ENCODE peak calls at places on chromosomes 7 and 10, in six cellular contexts. One of them, this sample, is unnamed.

GRCh38 chr10:49387029-49387428 is 8.9 kb downstream of the DRGX start:
- DNase-seq in body of pancreas: no peak
- DNase-seq in thyroid gland: no peak
- DNase-seq in spleen: no peak
- DNase-seq in heart left ventricle: no peak
- DNase-seq in ovary: no peak
- DNase-seq in this sample: no peak

GRCh38 chr10:95289003-95289920 is 1.5 kb downstream of the PDLIM1 start:
- DNase-seq in spleen: no peak
- DNase-seq in ovary: no peak
- DNase-seq in thyroid gland: no peak
- DNase-seq in heart left ventricle: no peak
- DNase-seq in body of pancreas: no peak
- DNase-seq in this sample: no peak

GRCh38 chr7:134476044-134476443 is 17.1 kb upstream of the AKR1B1 start:
- DNase-seq in ovary: no peak
- DNase-seq in thyroid gland: no peak
- DNase-seq in body of pancreas: no peak
- DNase-seq in heart left ventricle: no peak
- DNase-seq in spleen: no peak
- DNase-seq in this sample: no peak

GRCh38 chr7:78326870-78327269 is 528.3 kb downstream of the PHTF2 start:
- DNase-seq in body of pancreas: no peak
- DNase-seq in heart left ventricle: peak; percentile 30
- DNase-seq in thyroid gland: peak; percentile 75
- DNase-seq in spleen: no peak
- DNase-seq in ovary: no peak
- DNase-seq in this sample: no peak

GRCh38 chr7:14899065-14899464 is 3.5 kb downstream of the DGKB start:
- DNase-seq in body of pancreas: no peak
- DNase-seq in spleen: no peak
- DNase-seq in ovary: no peak
- DNase-seq in thyroid gland: no peak
- DNase-seq in heart left ventricle: no peak
- DNase-seq in this sample: no peak

GRCh38 chr7:155560982-155561686 is 14.8 kb upstream of the CNPY1 start:
- DNase-seq in spleen: peak; percentile 47
- DNase-seq in ovary: no peak
- DNase-seq in body of pancreas: no peak
- DNase-seq in thyroid gland: no peak
- DNase-seq in heart left ventricle: no peak
- DNase-seq in this sample: no peak

GRCh38 chr10:98994030-98994429 is 241.6 kb downstream of the HPSE2 start:
- DNase-seq in heart left ventricle: no peak
- DNase-seq in spleen: no peak
- DNase-seq in body of pancreas: no peak
- DNase-seq in ovary: no peak
- DNase-seq in thyroid gland: no peak
- DNase-seq in this sample: no peak

GRCh38 chr10:5338010-5338409 is 26.8 kb upstream of the UCN3 start:
- DNase-seq in body of pancreas: no peak
- DNase-seq in spleen: no peak
- DNase-seq in heart left ventricle: no peak
- DNase-seq in ovary: no peak
- DNase-seq in thyroid gland: no peak
- DNase-seq in this sample: no peak

GRCh38 chr7:3998060-3998459 is 684.0 kb upstream of the FOXK1 start:
- DNase-seq in thyroid gland: no peak
- DNase-seq in spleen: no peak
- DNase-seq in heart left ventricle: no peak
- DNase-seq in ovary: no peak
- DNase-seq in body of pancreas: no peak
- DNase-seq in this sample: no peak

GRCh38 chr10:106401161-106401560 is 763.3 kb downstream of the SORCS1 start:
- DNase-seq in heart left ventricle: no peak
- DNase-seq in thyroid gland: no peak
- DNase-seq in body of pancreas: no peak
- DNase-seq in ovary: no peak
- DNase-seq in spleen: no peak
- DNase-seq in this sample: no peak

GRCh38 chr10:119867317-119867716 is 5.3 kb downstream of the MCMBP start:
- DNase-seq in ovary: no peak
- DNase-seq in thyroid gland: no peak
- DNase-seq in spleen: no peak
- DNase-seq in body of pancreas: no peak
- DNase-seq in heart left ventricle: no peak
- DNase-seq in this sample: no peak

GRCh38 chr10:119871881-119872609 is 598 bp downstream of the MCMBP start:
- DNase-seq in thyroid gland: peak; percentile 81
- DNase-seq in body of pancreas: peak; percentile 72
- DNase-seq in spleen: peak; percentile 93
- DNase-seq in ovary: peak; percentile 36
- DNase-seq in heart left ventricle: peak; percentile 54
- DNase-seq in this sample: peak; percentile 62

GRCh38 chr10:119878524-119878923 is 5.9 kb upstream of the MCMBP start:
- DNase-seq in spleen: no peak
- DNase-seq in ovary: no peak
- DNase-seq in body of pancreas: no peak
- DNase-seq in heart left ventricle: no peak
- DNase-seq in thyroid gland: no peak
- DNase-seq in this sample: no peak

GRCh38 chr10:119872860-119873671 is 423 bp upstream of the MCMBP start:
- DNase-seq in thyroid gland: peak; percentile 84
- DNase-seq in ovary: peak; percentile 83
- DNase-seq in body of pancreas: peak; percentile 86
- DNase-seq in spleen: peak; percentile 98
- DNase-seq in heart left ventricle: peak; percentile 93
- DNase-seq in this sample: peak; percentile 89

GRCh38 chr10:119872610-119872859 is at the start of gene MCMBP:
- DNase-seq in heart left ventricle: no peak
- DNase-seq in body of pancreas: no peak
- DNase-seq in ovary: no peak
- DNase-seq in spleen: no peak
- DNase-seq in thyroid gland: no peak
- DNase-seq in this sample: no peak
- TF ChIP-seq POLR2A in heart left ventricle: peak; percentile 84
- TF ChIP-seq POLR2A in body of pancreas: no peak
- TF ChIP-seq POLR2A in ovary: peak; percentile 68
- TF ChIP-seq POLR2A in spleen: no peak
- TF ChIP-seq POLR2A in thyroid gland: peak; percentile 88
- TF ChIP-seq POLR2A in this sample: no peak

GRCh38 chr7:144936314-144936713 is 100.5 kb upstream of the TPK1 start:
- DNase-seq in thyroid gland: no peak
- DNase-seq in body of pancreas: no peak
- DNase-seq in heart left ventricle: no peak
- DNase-seq in spleen: no peak
- DNase-seq in ovary: no peak
- DNase-seq in this sample: no peak
- TF ChIP-seq POLR2A in thyroid gland: no peak
- TF ChIP-seq POLR2A in body of pancreas: no peak
- TF ChIP-seq POLR2A in heart left ventricle: no peak
- TF ChIP-seq POLR2A in spleen: no peak
- TF ChIP-seq POLR2A in ovary: no peak
- TF ChIP-seq POLR2A in this sample: no peak

DNA sequence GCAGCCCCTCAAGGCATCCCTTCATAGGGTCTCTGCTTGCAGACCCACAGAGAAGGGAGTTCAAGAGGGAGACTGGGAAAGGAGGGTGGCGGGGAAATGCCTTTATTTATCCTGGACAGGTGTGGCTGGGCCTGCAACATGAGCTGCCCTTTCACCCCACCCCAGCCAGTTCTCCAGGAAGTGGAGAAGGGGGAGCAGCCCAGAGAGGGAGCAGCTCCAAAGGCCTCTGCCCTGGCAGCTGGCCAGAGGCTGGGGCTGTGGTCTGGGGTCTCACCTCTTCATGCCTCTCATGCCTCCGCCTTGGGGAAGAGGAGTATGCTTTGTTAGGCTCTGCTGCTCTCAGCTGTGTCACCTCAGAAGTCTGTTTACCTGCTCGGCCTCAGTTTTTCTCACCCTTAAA is 3.1 kb downstream of the LDB3 start:
- DNase-seq in ovary: no peak
- DNase-seq in thyroid gland: no peak
- DNase-seq in heart left ventricle: no peak
- DNase-seq in body of pancreas: no peak
- DNase-seq in spleen: no peak
- DNase-seq in this sample: no peak
- TF ChIP-seq POLR2A in ovary: no peak
- TF ChIP-seq POLR2A in thyroid gland: no peak
- TF ChIP-seq POLR2A in heart left ventricle: no peak
- TF ChIP-seq POLR2A in body of pancreas: no peak
- TF ChIP-seq POLR2A in spleen: no peak
- TF ChIP-seq POLR2A in this sample: no peak

GRCh38 chr7:151404216-151405011 is 5.4 kb downstream of the WDR86 start:
- DNase-seq in spleen: peak; percentile 72
- DNase-seq in thyroid gland: peak; percentile 62
- DNase-seq in body of pancreas: no peak
- DNase-seq in ovary: peak; percentile 70
- DNase-seq in heart left ventricle: no peak
- DNase-seq in this sample: peak; percentile 51

GRCh38 chr7:151399906-151400305 is 9.9 kb downstream of the WDR86 start:
- DNase-seq in thyroid gland: no peak
- DNase-seq in body of pancreas: no peak
- DNase-seq in heart left ventricle: no peak
- DNase-seq in ovary: no peak
- DNase-seq in spleen: peak; percentile 74
- DNase-seq in this sample: no peak

GRCh38 chr7:151400626-151401315 is 9.1 kb downstream of the WDR86 start:
- DNase-seq in thyroid gland: no peak
- DNase-seq in body of pancreas: no peak
- DNase-seq in ovary: no peak
- DNase-seq in spleen: peak; percentile 84
- DNase-seq in heart left ventricle: no peak
- DNase-seq in this sample: no peak

GRCh38 chr7:151403764-151404163 is 6.1 kb downstream of the WDR86 start:
- DNase-seq in ovary: no peak
- DNase-seq in heart left ventricle: no peak
- DNase-seq in body of pancreas: no peak
- DNase-seq in spleen: peak; percentile 45
- DNase-seq in thyroid gland: peak; percentile 55
- DNase-seq in this sample: no peak

DNA sequence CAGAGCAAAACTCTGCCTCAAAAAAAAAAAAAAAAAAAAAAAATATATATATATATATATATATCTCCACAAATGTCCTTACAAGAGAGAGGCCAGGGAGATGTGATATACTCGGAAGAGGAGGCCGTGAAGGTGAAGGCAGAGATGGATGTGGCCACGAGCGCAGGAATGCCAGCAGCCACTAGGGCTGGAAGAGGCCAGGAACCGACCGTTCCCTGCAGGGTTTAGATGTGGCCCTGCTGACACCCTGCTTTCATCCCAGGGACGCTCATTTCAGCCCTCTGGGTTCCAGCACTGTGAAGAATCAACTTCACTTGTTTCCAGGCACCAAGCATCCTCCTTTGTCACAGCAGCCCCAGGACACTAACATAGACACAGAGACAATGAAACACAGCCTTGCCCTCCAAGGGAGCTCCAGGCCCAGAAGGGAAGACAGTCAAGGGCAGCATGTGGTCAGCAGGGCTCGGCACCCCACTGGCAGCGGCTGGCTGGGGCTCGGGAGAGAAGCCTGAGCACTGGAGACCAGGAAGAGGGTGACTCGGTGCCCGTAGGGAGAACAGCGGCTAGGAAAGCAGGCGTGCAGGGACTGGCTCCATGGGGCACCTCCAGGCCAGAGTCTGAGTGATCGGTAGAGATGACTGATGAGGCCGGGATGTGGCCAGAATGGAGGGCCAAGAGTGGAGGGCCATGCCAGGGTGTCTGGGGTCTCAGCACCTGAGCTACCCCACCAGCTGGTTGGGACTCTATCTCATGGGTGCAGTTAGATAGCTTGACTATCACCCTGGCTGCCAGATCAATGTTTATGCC is 7.6 kb downstream of the WDR86 start:
- DNase-seq in ovary: no peak
- DNase-seq in spleen: peak; percentile 74
- DNase-seq in body of pancreas: no peak
- DNase-seq in thyroid gland: no peak
- DNase-seq in heart left ventricle: no peak
- DNase-seq in this sample: no peak
- TF ChIP-seq POLR2A in ovary: no peak
- TF ChIP-seq POLR2A in spleen: no peak
- TF ChIP-seq POLR2A in body of pancreas: no peak
- TF ChIP-seq POLR2A in thyroid gland: no peak
- TF ChIP-seq POLR2A in heart left ventricle: no peak
- TF ChIP-seq POLR2A in this sample: no peak

GRCh38 chr10:79115302-79115701 is 46.5 kb downstream of the ZMIZ1 start:
- DNase-seq in thyroid gland: no peak
- DNase-seq in heart left ventricle: no peak
- DNase-seq in ovary: no peak
- DNase-seq in spleen: no peak
- DNase-seq in body of pancreas: no peak
- DNase-seq in this sample: no peak
- TF ChIP-seq POLR2A in thyroid gland: no peak
- TF ChIP-seq POLR2A in heart left ventricle: no peak
- TF ChIP-seq POLR2A in ovary: no peak
- TF ChIP-seq POLR2A in spleen: no peak
- TF ChIP-seq POLR2A in body of pancreas: no peak
- TF ChIP-seq POLR2A in this sample: no peak